ENCODE peak calls at places on chromosomes 12 and 14, in eight cellular contexts. R is pancreas; Q is esophagus squamous epithelium; F is stimulated activated CD4-positive, alpha-beta T cell treated with anti-CD3 and anti-CD28 coated beads, Interleukin-4, amount 100 ng/mL, for 48 hours; K is MCF 10A; A is neuronal stem cell; B is mucosa of descending colon; J is T-helper 2 cell. M is an unnamed sample.

GRCh38 chr14:74238974-74239847 is at the start of gene VSX2:
- DNase-seq in Q (no peak), J (no peak), B (no peak), R (no peak), A (no peak), F (no peak), K (no peak), M (no peak)

GRCh38 chr14:75806247-75806876 is 145.3 kb downstream of the TTLL5 start:
- DNase-seq in Q (no peak), J (no peak), R (no peak), B (no peak), F (no peak), K (peak), A (no peak), M (no peak)

GRCh38 chr12:50271724-50272247 is 11.5 kb downstream of the LIMA1 start:
- DNase-seq in Q (no peak), R (no peak), J (no peak), B (no peak), A (no peak), F (no peak), K (no peak), M (no peak)

GRCh38 chr14:80310950-80311349 is 99.6 kb upstream of the DIO2 start:
- DNase-seq in Q (no peak), J (no peak), F (no peak), K (peak), B (no peak), R (no peak), A (no peak), M (no peak)

GRCh38 chr12:77153706-77154105 is 88.3 kb upstream of the E2F7 start:
- DNase-seq in Q (no peak), R (no peak), A (no peak), K (no peak), B (no peak), J (no peak), F (no peak), M (no peak)

GRCh38 chr12:42299392-42300308 is 26.2 kb downstream of the ZCRB1 start:
- DNase-seq in J (peak), B (no peak), K (peak), F (peak), A (no peak), Q (no peak), R (no peak), M (peak)

GRCh38 chr14:50501642-50502041 is 30.7 kb downstream of the MAP4K5 start:
- DNase-seq in J (no peak), R (no peak), K (peak), Q (no peak), B (no peak), A (no peak), F (no peak), M (no peak)

GRCh38 chr14:91067186-91067585 is 6.7 kb upstream of the RPS6KA5 start:
- DNase-seq in F (no peak), J (peak), K (no peak), R (no peak), Q (no peak), B (no peak), A (no peak), M (no peak)

GRCh38 chr14:52251724-52252123 is 15.8 kb upstream of the PTGDR start:
- DNase-seq in Q (no peak), K (no peak), A (no peak), F (no peak), B (no peak), R (no peak), J (no peak), M (no peak)

GRCh38 chr14:43043851-43044250 is 1437.2 kb downstream of the LRFN5 start:
- DNase-seq in B (no peak), K (no peak), A (no peak), R (no peak), Q (no peak), F (no peak), J (no peak), M (no peak)

GRCh38 chr14:94593749-94594431 is 12.7 kb downstream of the SERPINA5 start:
- DNase-seq in Q (no peak), B (no peak), F (no peak), J (no peak), R (no peak), K (no peak), A (no peak), M (no peak)

GRCh38 chr12:9319842-9320173 is 111.6 kb upstream of the PZP start:
- DNase-seq in J (no peak), B (no peak), K (no peak), R (no peak), A (no peak), Q (no peak), F (no peak), M (no peak)

GRCh38 chr12:26196424-26196722 is 1.0 kb downstream of the SSPN start:
- DNase-seq in J (no peak), A (no peak), F (no peak), Q (no peak), R (no peak), K (no peak), B (no peak), M (no peak)

GRCh38 chr12:40587970-40588369 is 104.3 kb upstream of the CNTN1 start:
- DNase-seq in R (no peak), F (no peak), B (no peak), K (no peak), Q (no peak), A (no peak), J (no peak), M (no peak)

GRCh38 chr12:50043854-50044253 is 13.5 kb upstream of the ASIC1 start:
- DNase-seq in B (peak), R (no peak), A (no peak), F (no peak), Q (no peak), K (no peak), J (no peak), M (no peak)

GRCh38 chr12:109052097-109052414 is 320 bp upstream of the USP30 start:
- DNase-seq in B (no peak), A (no peak), F (no peak), Q (no peak), J (no peak), K (no peak), R (no peak), M (no peak)

GRCh38 chr14:60226296-60226695 is 22.7 kb upstream of the PPM1A start:
- DNase-seq in R (no peak), Q (no peak), B (no peak), A (no peak), J (no peak), F (no peak), K (peak), M (no peak)